ENCODE peak calls at places on chromosome 1, in six cellular contexts. W is A549, F is fibroblast of lung, Q is ovary, L is right lobe of liver, G is MM.1S. D is an unnamed sample. For H3K4me1, the result is how much of the 10 kb centered on the place peaks cover.

GRCh38 chr1:69376408-69376807 is 191.3 kb upstream of the LRRC7 start:
- DNase-seq in W (no peak), Q (no peak), L (no peak), F (no peak), G (no peak), D (no peak)

GRCh38 chr1:17624540-17625256 is 85.2 kb downstream of the ARHGEF10L start:
- DNase-seq in W (peak), Q (no peak), G (no peak), F (peak), L (no peak), D (peak)

GRCh38 chr1:108570128-108570527 is 10.2 kb downstream of the EEIG2 start:
- DNase-seq in Q (no peak), G (peak), L (no peak), F (no peak), W (peak), D (no peak)

GRCh38 chr1:176149939-176150807 is 56.9 kb downstream of the COP1 start:
- DNase-seq in W (peak), Q (no peak), L (no peak), F (no peak), G (no peak), D (no peak)

GRCh38 chr1:80846966-80847365 is 953.8 kb upstream of the ADGRL2 start:
- DNase-seq in G (no peak), F (no peak), Q (no peak), L (no peak), W (no peak), D (no peak)

GRCh38 chr1:216670118-216670870 is 52.9 kb downstream of the ESRRG start:
- DNase-seq in Q (no peak), L (no peak), G (no peak), F (peak), W (peak), D (no peak)

GRCh38 chr1:35718492-35719336 is at the start of gene C1orf216:
- DNase-seq in F (peak), L (peak), W (peak), G (peak), Q (peak), D (peak)

GRCh38 chr1:115771847-115772457 is 3.4 kb upstream of the CASQ2 start:
- DNase-seq in L (no peak), Q (peak), G (peak), W (peak), F (peak), D (peak)

GRCh38 chr1:24635195-24635843 is 7.8 kb upstream of the SRRM1 start:
- DNase-seq in W (peak), G (peak), F (peak), L (no peak), Q (no peak), D (peak)

GRCh38 chr1:15249032-15249601 is 2.1 kb downstream of the FHAD1 start:
- DNase-seq in Q (no peak), G (peak), W (no peak), L (no peak), F (no peak), D (no peak)

GRCh38 chr1:169546087-169546995 is 39.9 kb downstream of the F5 start:
- DNase-seq in F (peak), L (no peak), G (peak), W (peak), Q (peak), D (peak)

GRCh38 chr1:176466514-176466913 is 3.5 kb downstream of the PAPPA2 start:
- DNase-seq in Q (no peak), G (no peak), F (no peak), L (no peak), W (peak), D (no peak)

GRCh38 chr1:211497489-211498045 is 5.6 kb upstream of the RD3 start:
- DNase-seq in G (no peak), W (no peak), L (no peak), F (no peak), Q (no peak), D (no peak)

GRCh38 chr1:245169391-245169790 is 14.6 kb downstream of the KIF26B start:
- DNase-seq in G (no peak), F (no peak), W (no peak), L (no peak), Q (no peak), D (no peak)

GRCh38 chr1:9651565-9652378 is at the start of gene PIK3CD:
- DNase-seq in F (peak), W (peak), L (peak), Q (no peak), G (no peak), D (no peak)

GRCh38 chr1:214364335-214364734 is 83.4 kb downstream of the SMYD2 start:
- DNase-seq in L (no peak), W (no peak), F (no peak), Q (no peak), G (no peak), D (no peak)

GRCh38 chr1:232534552-232535517 is 95.1 kb downstream of the SIPA1L2 start:
- DNase-seq in W (no peak), G (no peak), L (no peak), Q (no peak), F (no peak), D (no peak)

GRCh38 chr1:2324553-2325366 is 66.6 kb downstream of the MORN1 start:
- DNase-seq in G (no peak), F (no peak), W (no peak), L (no peak), Q (no peak), D (no peak)

GRCh38 chr1:205191127-205191577 is 20.4 kb downstream of the DSTYK start:
- DNase-seq in W (no peak), Q (no peak), G (no peak), L (no peak), F (peak), D (peak)

GRCh38 chr1:67713071-67713806 is 28.2 kb downstream of the GADD45A start:
- DNase-seq in W (peak), L (no peak), G (no peak), F (peak), Q (no peak), D (no peak)

GRCh38 chr1:30253807-30254440 is 469.5 kb downstream of the MATN1 start:
- DNase-seq in Q (no peak), G (no peak), L (no peak), W (no peak), F (no peak), D (no peak)

GRCh38 chr1:55170426-55170825 is 44.7 kb downstream of the USP24 start:
- DNase-seq in Q (no peak), G (no peak), L (no peak), W (no peak), F (no peak), D (no peak)

GRCh38 chr1:55167224-55167623 is 47.9 kb downstream of the USP24 start:
- DNase-seq in L (no peak), G (no peak), F (no peak), Q (no peak), W (no peak), D (no peak)

GRCh38 chr1:55164906-55165305 is 50.3 kb downstream of the USP24 start:
- DNase-seq in L (no peak), Q (no peak), G (no peak), F (no peak), W (no peak), D (no peak)

GRCh38 chr1:55169126-55169525 is 46.0 kb downstream of the USP24 start:
- DNase-seq in F (no peak), L (no peak), W (no peak), Q (no peak), G (no peak), D (no peak)

DNA sequence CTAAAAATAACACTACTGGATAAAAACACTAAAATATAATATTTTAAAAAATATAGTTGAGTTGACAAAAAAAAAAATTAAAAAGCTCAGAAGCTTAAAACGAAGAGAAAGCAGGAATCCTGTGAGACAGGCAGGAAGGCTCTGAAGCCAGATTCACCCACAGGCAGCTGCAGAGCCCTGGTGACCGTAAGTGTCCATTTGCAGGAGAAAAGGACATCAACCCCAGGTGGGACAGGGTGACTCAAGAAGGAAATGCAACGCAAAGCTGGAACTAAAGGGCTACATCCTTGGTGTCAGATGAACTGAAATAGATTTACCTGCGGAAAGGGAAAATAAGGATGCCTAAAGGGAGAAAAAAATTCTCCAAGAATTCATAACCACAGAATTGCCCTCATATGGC is 46.8 kb downstream of the USP24 start:
- DNase-seq in Q (no peak), G (no peak), L (no peak), W (no peak), F (no peak), D (no peak)
- H3K27ac ChIP-seq in Q (no peak), G (no peak), L (no peak), W (no peak), F (no peak), D (no peak)

GRCh38 chr1:228979774-228980173 is 244.5 kb downstream of the RHOU start:
- DNase-seq in G (no peak), F (no peak), W (no peak), Q (peak), L (no peak), D (no peak)
- H3K4me1 ChIP-seq in G (under half), F (under half), W (under half), Q (under half), L (under half), D (under half)

GRCh38 chr1:201497935-201498509 is 8.9 kb downstream of the CSRP1 start:
- DNase-seq in Q (no peak), G (no peak), W (no peak), F (no peak), L (no peak), D (no peak)

GRCh38 chr1:201499795-201500669 is 6.9 kb downstream of the CSRP1 start:
- DNase-seq in L (no peak), G (no peak), Q (no peak), W (no peak), F (no peak), D (no peak)

GRCh38 chr1:201500670-201501120 is 6.2 kb downstream of the CSRP1 start:
- DNase-seq in F (peak), G (no peak), W (no peak), L (no peak), Q (no peak), D (no peak)

GRCh38 chr1:201499191-201499590 is 7.7 kb downstream of the CSRP1 start:
- DNase-seq in Q (no peak), G (no peak), W (no peak), F (no peak), L (no peak), D (no peak)

DNA sequence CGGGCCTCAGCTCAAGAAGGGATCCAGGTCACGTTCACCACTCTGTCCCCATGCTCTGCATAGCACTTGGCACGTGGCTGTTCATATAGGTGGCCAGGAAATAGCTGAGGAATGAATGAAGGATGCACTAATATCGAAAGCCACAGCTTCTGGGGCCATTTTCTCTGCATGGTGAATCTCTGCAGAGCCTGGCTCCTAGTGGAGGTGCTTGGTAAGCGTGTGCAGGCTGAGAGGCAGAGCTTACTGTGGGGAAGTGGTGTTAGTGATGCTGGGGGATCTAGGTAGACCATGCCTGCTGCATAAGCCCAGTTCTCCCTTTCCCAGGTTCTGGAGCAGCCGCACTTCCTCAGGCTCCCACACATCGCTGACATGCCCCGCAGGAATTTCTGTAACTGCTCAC is 8.3 kb downstream of the CSRP1 start:
- DNase-seq in L (no peak), F (no peak), Q (no peak), G (no peak), W (no peak), D (no peak)
- TF ChIP-seq CTCF in L (no peak), F (no peak), Q (no peak), G (no peak), W (no peak), D (no peak)

GRCh38 chr1:39159224-39160036 is 45.1 kb upstream of the MACF1 start:
- DNase-seq in L (no peak), G (no peak), W (peak), F (no peak), Q (no peak), D (peak)
- H3K27ac ChIP-seq in L (peak), G (no peak), W (peak), F (peak), Q (no peak), D (peak)

GRCh38 chr1:165259236-165259635 is 97.3 kb downstream of the LMX1A start:
- DNase-seq in G (no peak), W (no peak), F (no peak), Q (no peak), L (no peak), D (peak)
- H3K4me1 ChIP-seq in G (under half), W (under half), F (under half), Q (under half), L (under half), D (under half)

GRCh38 chr1:143698016-143698415 is 273.8 kb downstream of the FAM72C start:
- DNase-seq in Q (no peak), G (peak), W (peak), L (peak), F (peak), D (peak)
- TF ChIP-seq CTCF in Q (no peak), G (peak), W (peak), L (peak), F (peak), D (peak)

D was measured in body of pancreas.